ENCODE peak calls at places on chromosomes 6 and 20, in four cellular contexts. J is SK-N-SH, H is transverse colon, U is breast epithelium. L is an unnamed sample.

GRCh38 chr20:20410678-20411077 is 42.8 kb downstream of the INSM1 start:
- DNase-seq in J (peak), H (peak), U (no peak), L (peak)

GRCh38 chr6:116190550-116190949 is 63.3 kb downstream of the TSPYL4 start:
- DNase-seq in J (no peak), H (no peak), U (no peak), L (no peak)

GRCh38 chr6:56403663-56404200 is 156.4 kb upstream of the COL21A1 start:
- DNase-seq in J (no peak), H (no peak), U (no peak), L (no peak)

GRCh38 chr20:22770240-22770800 is 185.9 kb upstream of the FOXA2 start:
- DNase-seq in J (no peak), H (no peak), U (no peak), L (no peak)

GRCh38 chr6:135185483-135185882 is 4.4 kb downstream of the MYB start:
- DNase-seq in J (no peak), H (no peak), U (no peak), L (no peak)

GRCh38 chr20:34249291-34249690 is 8.1 kb downstream of the ASIP start:
- DNase-seq in J (no peak), H (no peak), U (no peak), L (no peak)

GRCh38 chr20:44552950-44553908 is 29.1 kb upstream of the PKIG start:
- DNase-seq in J (no peak), H (no peak), U (no peak), L (no peak)

GRCh38 chr6:39193201-39193791 is 36.0 kb downstream of the KCNK5 start:
- DNase-seq in J (no peak), H (no peak), U (no peak), L (no peak)

GRCh38 chr6:27474172-27474465 is 1.2 kb upstream of the ZNF184 start:
- DNase-seq in J (no peak), H (no peak), U (no peak), L (no peak)

GRCh38 chr6:27472617-27473400 is at the start of gene ZNF184:
- DNase-seq in J (peak), H (peak), U (peak), L (peak)

GRCh38 chr6:27471365-27472115 is 1.4 kb downstream of the ZNF184 start:
- DNase-seq in J (no peak), H (no peak), U (no peak), L (no peak)

GRCh38 chr6:27470023-27470422 is 2.9 kb downstream of the ZNF184 start:
- DNase-seq in J (no peak), H (no peak), U (no peak), L (no peak)

DNA sequence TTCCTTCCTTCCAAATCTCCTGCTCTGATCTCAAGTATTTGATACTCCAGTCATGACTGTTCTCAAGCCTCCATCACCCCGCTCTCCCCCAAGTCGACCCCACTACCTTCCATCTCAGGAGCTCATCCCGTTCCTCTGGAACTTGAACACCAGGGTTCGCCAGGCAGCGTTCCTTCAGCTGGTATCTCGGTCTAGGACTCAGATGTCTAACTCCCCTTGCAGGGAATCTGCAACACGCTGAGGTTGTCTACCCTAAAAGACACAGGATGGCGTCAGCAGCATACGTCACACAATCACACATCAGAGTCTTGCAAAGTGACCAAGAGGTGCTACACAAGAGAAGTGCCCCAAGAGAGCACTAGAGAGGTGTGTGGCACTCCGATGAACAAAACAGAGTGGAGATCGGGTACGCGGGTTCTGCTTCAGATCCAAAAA is 706 bp downstream of the ZNF184 start:
- DNase-seq in J (peak), H (peak), U (peak), L (no peak)
- TF ChIP-seq POLR2AphosphoS5 in J (no peak), H (no peak), U (no peak), L (no peak)

GRCh38 chr6:167093922-167094432 is 28.9 kb upstream of the CCR6 start:
- DNase-seq in J (no peak), H (peak), U (no peak), L (no peak)
- H3K4me3 ChIP-seq in J (no peak), H (peak), U (peak), L (peak)

DNA sequence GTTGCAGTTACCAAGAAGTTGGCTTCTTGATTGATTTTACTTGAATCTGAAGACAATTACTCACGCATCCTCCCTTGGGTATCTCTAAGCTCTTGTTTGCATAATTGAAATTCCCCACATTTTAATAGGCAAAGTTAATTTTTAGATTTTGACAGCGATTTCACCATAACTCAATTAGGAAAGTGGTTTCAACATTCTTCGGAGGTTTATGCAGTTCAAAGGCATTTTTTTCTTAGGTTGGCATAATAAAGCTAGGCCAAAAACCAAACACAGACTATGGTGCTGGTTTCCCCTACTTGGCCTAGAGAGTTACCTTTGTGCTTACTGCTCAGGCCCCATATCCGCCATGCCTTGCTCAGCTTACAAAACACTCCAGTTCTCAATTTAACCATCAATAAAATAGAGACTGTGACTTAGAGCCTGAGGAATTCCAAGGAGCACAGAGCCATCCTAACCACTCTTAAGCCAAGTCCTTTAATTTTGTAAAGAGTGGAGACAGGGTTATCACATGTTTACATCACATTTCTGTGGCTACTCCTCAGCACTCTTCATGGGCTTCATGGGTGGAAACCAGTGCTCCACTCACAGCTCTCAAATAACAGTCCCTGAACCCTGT is 32.1 kb downstream of the LAMA4 start:
- DNase-seq in J (no peak), H (no peak), U (no peak), L (no peak)
- TF ChIP-seq POLR2AphosphoS5 in J (no peak), H (peak), U (no peak), L (no peak)

GRCh38 chr6:32096087-32096393 is 13.1 kb downstream of the TNXB start:
- DNase-seq in J (peak), H (no peak), U (no peak), L (no peak)
- H3K4me3 ChIP-seq in J (no peak), H (no peak), U (peak), L (peak)

L was measured in stomach.